ENCODE peak calls at places on chromosomes 16 and 17, in five cellular contexts. V is SJSA1, Z is A549, J is OCI-LY7, Y is cardiac fibroblast. H is an unnamed sample.

GRCh38 chr16:67431077-67431804 is at the start of gene HSD11B2:
- DNase-seq in Z (peak; percentile 62), J (no peak), V (no peak), Y (peak; percentile 22), H (peak; percentile 58)

GRCh38 chr17:78933959-78934568 is 8.9 kb upstream of the TIMP2 start:
- DNase-seq in Y (peak; percentile 99), Z (peak; percentile 94), V (peak; percentile 99), J (no peak), H (peak; percentile 88)

GRCh38 chr16:14097182-14097951 is 26.2 kb downstream of the MRTFB start:
- DNase-seq in J (no peak), Z (no peak), Y (no peak), V (no peak), H (no peak)

GRCh38 chr17:72092710-72093322 is 28.0 kb upstream of the SOX9 start:
- DNase-seq in Y (no peak), Z (no peak), V (no peak), J (no peak), H (no peak)

GRCh38 chr17:57665128-57665527 is 80.0 kb downstream of the CCDC182 start:
- DNase-seq in V (peak; percentile 33), J (no peak), Y (no peak), Z (no peak), H (no peak)

GRCh38 chr17:216625-217024 is 35.2 kb upstream of the DOC2B start:
- DNase-seq in J (no peak), Y (no peak), Z (no peak), V (no peak), H (no peak)

GRCh38 chr17:82687375-82687861 is 11.1 kb downstream of the RAB40B start:
- DNase-seq in Y (no peak), J (no peak), V (no peak), Z (peak; percentile 83), H (no peak)

GRCh38 chr16:57606147-57606846 is 22.1 kb upstream of the ADGRG1 start:
- DNase-seq in J (no peak), Y (no peak), V (peak; percentile 1), Z (no peak), H (no peak)

GRCh38 chr16:86391987-86392386 is 118.3 kb upstream of the FOXF1 start:
- DNase-seq in Z (no peak), J (no peak), Y (peak; percentile 67), V (no peak), H (peak; percentile 41)